ENCODE peak calls at places on chromosomes 16 and 17, in six cellular contexts. W, D, C, P, F and G are unnamed samples.

GRCh38 chr16:22763655-22764054 is 50.3 kb upstream of the HS3ST2 start:
- DNase-seq in W (no peak), C (no peak), F (no peak), P (no peak), D (no peak), G (no peak)

GRCh38 chr17:15266325-15266950 is 1.3 kb upstream of the PMP22 start:
- DNase-seq in W (no peak), C (no peak), F (no peak), P (no peak), D (no peak), G (no peak)

GRCh38 chr17:16081507-16082087 is 82.0 kb downstream of the TTC19 start:
- DNase-seq in C (no peak), P (no peak), W (no peak), D (no peak), F (no peak), G (no peak)

GRCh38 chr17:882827-883585 is 96.6 kb downstream of the NXN start:
- DNase-seq in D (no peak), W (peak; percentile 84), F (peak; percentile 19), P (no peak), C (no peak), G (no peak)

GRCh38 chr16:19196871-19197270 is 28.8 kb downstream of the SYT17 start:
- DNase-seq in C (peak; percentile 45), W (peak; percentile 25), P (no peak), D (no peak), F (no peak), G (no peak)

GRCh38 chr17:34580685-34581445 is 1.5 kb downstream of the TMEM132E start:
- DNase-seq in P (no peak), F (no peak), W (no peak), C (no peak), D (no peak), G (peak; percentile 51)

GRCh38 chr16:88537864-88538263 is 32.3 kb upstream of the ZC3H18 start:
- DNase-seq in W (no peak), P (no peak), C (no peak), F (no peak), D (no peak), G (no peak)

GRCh38 chr17:30219833-30220232 is 15.7 kb downstream of the SLC6A4 start:
- DNase-seq in W (no peak), D (no peak), P (no peak), C (no peak), F (no peak), G (no peak)

GRCh38 chr16:84329016-84329415 is 34.3 kb downstream of the WFDC1 start:
- DNase-seq in F (no peak), W (no peak), C (no peak), D (no peak), P (no peak), G (no peak)

GRCh38 chr16:88781140-88782077 is 3.6 kb downstream of the PIEZO1 start:
- DNase-seq in D (no peak), W (no peak), F (no peak), C (no peak), P (peak; percentile 76), G (peak; percentile 83)

GRCh38 chr17:38561416-38562214 is 44.1 kb downstream of the SRCIN1 start:
- DNase-seq in D (no peak), F (no peak), C (no peak), P (no peak), W (no peak), G (no peak)
- TF ChIP-seq CTCF in D (no peak), F (no peak), C (no peak), P (no peak), W (no peak), G (no peak)

DNA sequence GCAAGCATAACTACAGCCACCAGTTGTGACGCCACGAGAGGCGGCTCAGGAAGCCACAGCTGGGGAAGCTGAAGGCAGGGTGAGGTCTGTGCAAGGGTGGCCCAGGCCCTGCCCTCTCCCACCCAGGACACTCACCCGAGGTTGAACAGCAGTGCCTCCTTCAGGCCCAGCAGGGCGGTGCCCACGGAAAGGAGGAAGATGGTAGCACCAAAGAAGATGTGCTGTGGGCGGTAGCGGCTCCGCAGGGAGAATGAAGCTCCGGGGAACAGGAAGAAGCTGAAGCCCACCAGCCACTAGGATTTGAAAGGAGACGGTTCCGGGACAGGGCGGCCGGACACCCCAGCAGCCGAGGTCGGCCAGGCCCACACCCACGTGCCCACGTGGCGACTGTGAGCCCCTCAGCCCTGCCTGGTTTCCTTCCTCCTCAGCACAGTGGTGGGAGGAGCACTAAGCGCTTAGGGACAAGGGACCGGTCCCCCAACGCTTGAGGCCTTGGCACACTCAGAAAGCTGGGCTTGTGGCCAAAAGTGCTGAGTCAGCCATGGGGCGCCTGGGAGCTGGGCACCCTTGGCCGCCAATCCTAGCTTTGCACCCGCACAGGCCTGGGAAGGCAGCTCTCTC is 11.0 kb downstream of the CYB561 start:
- DNase-seq in C (peak; percentile 89), W (peak; percentile 94), P (no peak), D (no peak), F (peak; percentile 41), G (no peak)
- TF ChIP-seq CTCF in C (no peak), W (peak; percentile 52), P (peak; percentile 7), D (no peak), F (peak; percentile 10), G (no peak)

GRCh38 chr17:82298538-82299421 is 18.6 kb downstream of the CD7 start:
- DNase-seq in D (no peak), C (no peak), P (no peak), W (no peak), F (no peak), G (no peak)

GRCh38 chr17:82299452-82299851 is 18.0 kb downstream of the CD7 start:
- DNase-seq in D (no peak), C (no peak), W (no peak), F (no peak), P (no peak), G (no peak)

GRCh38 chr17:82297280-82297803 is 20.1 kb downstream of the CD7 start:
- DNase-seq in F (peak; percentile 95), C (peak; percentile 80), W (peak; percentile 96), D (peak; percentile 94), P (peak; percentile 88), G (peak; percentile 81)

GRCh38 chr17:82296511-82297279 is 20.7 kb downstream of the CD7 start:
- DNase-seq in C (no peak), D (no peak), P (no peak), F (no peak), W (peak; percentile 62), G (no peak)

GRCh38 chr17:82297804-82298537 is 19.4 kb downstream of the CD7 start:
- DNase-seq in C (peak; percentile 90), D (peak; percentile 96), F (peak; percentile 97), P (peak; percentile 86), W (peak; percentile 98), G (peak; percentile 91)
- TF ChIP-seq CTCF in C (no peak), D (no peak), F (no peak), P (no peak), W (no peak), G (no peak)

DNA sequence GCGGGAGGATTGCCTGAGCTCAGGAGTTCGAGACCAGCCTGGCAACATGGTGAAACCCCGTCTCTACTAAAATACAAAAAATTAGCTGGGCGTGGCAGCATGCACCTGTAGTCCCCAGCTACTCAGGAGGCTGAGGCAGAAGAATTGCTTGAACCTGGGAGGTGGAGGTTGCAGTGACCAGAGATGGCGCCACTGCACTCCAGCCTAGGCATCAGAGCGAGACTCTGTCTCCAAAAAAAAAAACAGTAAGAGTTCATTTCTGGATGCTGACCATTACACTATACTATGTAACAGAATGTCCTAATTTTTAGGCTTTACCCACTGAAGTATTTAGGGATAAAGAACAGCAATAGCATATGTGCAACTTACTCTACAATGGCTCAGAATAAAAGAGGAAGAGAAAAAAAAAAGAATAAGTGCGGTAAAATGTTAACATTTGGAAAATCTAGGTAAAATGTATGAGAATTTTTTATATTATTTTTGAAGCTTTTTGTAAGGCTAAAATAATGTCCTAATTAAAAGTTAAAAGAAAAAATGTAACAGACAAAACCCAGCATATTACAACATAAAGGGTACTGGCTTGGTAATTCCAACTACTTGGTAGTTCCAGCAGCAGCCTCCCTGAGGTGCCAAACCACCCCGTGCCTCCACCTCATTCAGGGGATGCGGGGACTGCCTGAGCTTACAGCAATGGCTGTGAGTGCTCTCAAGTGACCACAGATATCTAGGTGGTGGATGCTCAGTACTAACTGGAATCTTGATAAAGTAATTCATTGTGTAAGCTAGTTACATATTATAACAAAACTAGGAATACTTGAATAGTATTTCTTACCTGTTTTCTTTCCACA is 10.9 kb downstream of the COPS3 start:
- DNase-seq in C (no peak), W (peak; percentile 16), D (no peak), P (no peak), F (no peak), G (no peak)
- TF ChIP-seq CTCF in C (no peak), W (peak; percentile 35), D (no peak), P (peak; percentile 48), F (peak; percentile 29), G (peak; percentile 30)

GRCh38 chr16:14202095-14202494 is 131.0 kb downstream of the MRTFB start:
- DNase-seq in P (no peak), D (no peak), W (no peak), C (no peak), F (no peak), G (no peak)

GRCh38 chr16:14205666-14206065 is 134.5 kb downstream of the MRTFB start:
- DNase-seq in P (no peak), W (no peak), D (no peak), C (no peak), F (peak; percentile 6), G (peak; percentile 11)

GRCh38 chr16:14199199-14199598 is 128.1 kb downstream of the MRTFB start:
- DNase-seq in P (no peak), D (no peak), F (no peak), W (no peak), C (no peak), G (no peak)

GRCh38 chr16:14199624-14200023 is 128.5 kb downstream of the MRTFB start:
- DNase-seq in C (no peak), P (no peak), D (no peak), F (peak; percentile 31), W (no peak), G (no peak)

GRCh38 chr16:14202697-14203096 is 131.6 kb downstream of the MRTFB start:
- DNase-seq in F (peak; percentile 22), D (no peak), P (no peak), W (peak; percentile 13), C (no peak), G (peak; percentile 11)
- TF ChIP-seq CTCF in F (peak; percentile 27), D (no peak), P (peak; percentile 13), W (peak; percentile 15), C (no peak), G (no peak)

DNA sequence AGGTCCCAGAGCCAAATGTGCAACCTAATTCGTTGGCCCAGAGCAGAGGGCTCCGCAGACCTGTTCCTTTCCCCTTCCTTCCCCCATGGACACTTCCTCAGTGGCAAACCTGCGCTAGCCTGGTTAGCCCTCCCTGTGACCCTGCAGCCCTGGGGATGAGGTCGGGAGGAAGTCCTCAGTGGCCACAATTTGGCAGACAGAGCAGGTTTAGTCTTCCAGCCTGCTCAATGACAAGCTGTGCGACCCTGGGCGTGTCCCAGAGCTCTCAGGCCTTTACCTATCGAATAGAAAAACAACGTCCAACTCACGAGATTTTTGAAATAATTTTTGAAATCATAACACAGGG is 1.3 kb downstream of the HBM start:
- DNase-seq in D (no peak), F (no peak), W (no peak), P (no peak), C (no peak), G (no peak)
- TF ChIP-seq CTCF in D (no peak), F (no peak), W (no peak), P (no peak), C (no peak), G (no peak)

GRCh38 chr17:19305761-19306159 is 56.8 kb downstream of the B9D1 start:
- DNase-seq in D (no peak), C (no peak), W (no peak), F (no peak), P (no peak), G (no peak)
- TF ChIP-seq CTCF in D (no peak), C (no peak), W (no peak), F (no peak), P (no peak), G (no peak)